ENCODE peak calls at places on chromosomes 3 and 15, in eight cellular contexts. W, J, Q, R, E, L, I and A are unnamed samples.
A peak's percentile ranks its signal among the peaks of the same experiment; 100 is the strongest.

GRCh38 chr3:176855901-176856486 is 341.3 kb downstream of the TBL1XR1 start:
- DNase-seq in W (no peak), J (no peak), Q (no peak), R (no peak), E (no peak), L (no peak), I (no peak), A (no peak)

GRCh38 chr15:74144153-74144775 is 13.9 kb downstream of the ISLR2 start:
- DNase-seq in W (no peak), J (no peak), Q (no peak), R (no peak), E (no peak), L (no peak), I (no peak), A (no peak)

GRCh38 chr3:64488938-64489337 is 198.9 kb downstream of the ADAMTS9 start:
- DNase-seq in W (no peak), J (no peak), Q (no peak), R (no peak), E (no peak), L (no peak), I (no peak), A (no peak)

GRCh38 chr15:57743424-57743823 is 36.9 kb downstream of the POLR2M start:
- DNase-seq in W (no peak), J (no peak), Q (no peak), R (no peak), E (no peak), L (no peak), I (no peak), A (no peak)

GRCh38 chr15:77569647-77570186 is 63.0 kb downstream of the LINGO1 start:
- DNase-seq in W (no peak), J (no peak), Q (peak; percentile 42), R (no peak), E (no peak), L (no peak), I (no peak), A (no peak)

GRCh38 chr15:44028349-44028748 is 166.7 kb downstream of the FRMD5 start:
- DNase-seq in W (no peak), J (no peak), Q (no peak), R (no peak), E (no peak), L (no peak), I (no peak), A (no peak)

GRCh38 chr3:197183582-197183981 is 114.8 kb downstream of the DLG1 start:
- DNase-seq in W (no peak), J (no peak), Q (no peak), R (no peak), E (no peak), L (no peak), I (no peak), A (no peak)

GRCh38 chr3:151434151-151434890 is 26.5 kb downstream of the IGSF10 start:
- DNase-seq in W (no peak), J (no peak), Q (peak; percentile 84), R (no peak), E (no peak), L (peak; percentile 69), I (peak; percentile 60), A (no peak)

GRCh38 chr3:19221081-19221480 is 72.8 kb downstream of the KCNH8 start:
- DNase-seq in W (no peak), J (no peak), Q (no peak), R (no peak), E (no peak), L (no peak), I (no peak), A (no peak)

GRCh38 chr15:67013696-67014095 is 51.7 kb upstream of the SMAD3 start:
- DNase-seq in W (peak; percentile 50), J (no peak), Q (peak; percentile 72), R (no peak), E (no peak), L (peak; percentile 33), I (no peak), A (no peak)

GRCh38 chr3:94114667-94115066 is 51.8 kb downstream of the NSUN3 start:
- DNase-seq in W (no peak), J (no peak), Q (no peak), R (no peak), E (no peak), L (no peak), I (no peak), A (no peak)

GRCh38 chr15:62940755-62941361 is 101.7 kb upstream of the TPM1 start:
- DNase-seq in W (peak; percentile 71), J (peak; percentile 89), Q (peak; percentile 88), R (no peak), E (peak; percentile 67), L (peak; percentile 80), I (peak; percentile 88), A (no peak)

GRCh38 chr15:66955871-66956585 is 109.4 kb upstream of the SMAD3 start:
- DNase-seq in W (no peak), J (no peak), Q (peak; percentile 17), R (no peak), E (no peak), L (no peak), I (peak; percentile 91), A (no peak)

GRCh38 chr3:171309906-171310359 is 150.3 kb downstream of the TNIK start:
- DNase-seq in W (no peak), J (no peak), Q (peak; percentile 74), R (no peak), E (no peak), L (peak; percentile 29), I (peak; percentile 55), A (no peak)

GRCh38 chr3:79344876-79345871 is 422.6 kb downstream of the ROBO1 start:
- DNase-seq in W (no peak), J (no peak), Q (no peak), R (no peak), E (no peak), L (no peak), I (no peak), A (no peak)

GRCh38 chr3:50204804-50205718 is at the start of gene SLC38A3:
- DNase-seq in W (peak; percentile 35), J (peak; percentile 43), Q (no peak), R (no peak), E (no peak), L (no peak), I (no peak), A (no peak)

GRCh38 chr15:79028411-79028964 is 62.1 kb downstream of the RASGRF1 start:
- DNase-seq in W (no peak), J (no peak), Q (peak; percentile 56), R (no peak), E (peak; percentile 70), L (no peak), I (peak; percentile 54), A (no peak)
- TF ChIP-seq CTCF in W (peak; percentile 83), J (peak; percentile 71), Q (peak; percentile 86), R (peak; percentile 59), E (peak; percentile 79), L (peak; percentile 74), I (peak; percentile 89), A (peak; percentile 75)

GRCh38 chr3:120820748-120821147 is 78.2 kb downstream of the GTF2E1 start:
- DNase-seq in W (no peak), J (no peak), Q (no peak), R (peak; percentile 47), E (no peak), L (no peak), I (no peak), A (no peak)

GRCh38 chr3:120823156-120823555 is 80.6 kb downstream of the GTF2E1 start:
- DNase-seq in W (no peak), J (no peak), Q (no peak), R (no peak), E (no peak), L (no peak), I (no peak), A (no peak)

GRCh38 chr3:120821426-120821825 is 78.9 kb downstream of the GTF2E1 start:
- DNase-seq in W (no peak), J (no peak), Q (no peak), R (no peak), E (no peak), L (no peak), I (no peak), A (no peak)

DNA sequence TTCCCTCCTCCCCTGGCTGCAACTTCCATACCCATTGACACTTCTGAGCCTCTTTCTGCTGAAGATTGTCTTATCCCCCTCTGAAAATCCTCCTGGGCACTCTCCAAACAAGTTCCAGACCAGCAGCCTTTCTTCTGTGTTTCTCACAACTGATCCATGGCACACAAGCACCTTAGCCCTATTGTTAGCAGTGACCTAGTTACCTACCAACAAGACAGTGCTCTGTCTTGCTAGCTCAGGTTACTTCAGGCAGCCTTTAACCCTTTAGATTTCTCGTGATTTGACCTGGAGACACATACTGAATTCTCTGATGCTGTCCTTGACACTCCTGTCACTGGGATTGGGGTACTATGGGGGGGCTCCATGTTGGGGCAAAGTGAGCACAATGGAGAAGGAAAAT is 82.1 kb downstream of the GTF2E1 start:
- DNase-seq in W (no peak), J (no peak), Q (no peak), R (no peak), E (no peak), L (no peak), I (no peak), A (no peak)
- H3K27ac ChIP-seq in W (no peak overlapping the region), J (no peak overlapping the region), Q (no peak overlapping the region), R (no peak overlapping the region), E (no peak overlapping the region), L (no peak overlapping the region), I (no peak overlapping the region), A (no peak overlapping the region)

DNA sequence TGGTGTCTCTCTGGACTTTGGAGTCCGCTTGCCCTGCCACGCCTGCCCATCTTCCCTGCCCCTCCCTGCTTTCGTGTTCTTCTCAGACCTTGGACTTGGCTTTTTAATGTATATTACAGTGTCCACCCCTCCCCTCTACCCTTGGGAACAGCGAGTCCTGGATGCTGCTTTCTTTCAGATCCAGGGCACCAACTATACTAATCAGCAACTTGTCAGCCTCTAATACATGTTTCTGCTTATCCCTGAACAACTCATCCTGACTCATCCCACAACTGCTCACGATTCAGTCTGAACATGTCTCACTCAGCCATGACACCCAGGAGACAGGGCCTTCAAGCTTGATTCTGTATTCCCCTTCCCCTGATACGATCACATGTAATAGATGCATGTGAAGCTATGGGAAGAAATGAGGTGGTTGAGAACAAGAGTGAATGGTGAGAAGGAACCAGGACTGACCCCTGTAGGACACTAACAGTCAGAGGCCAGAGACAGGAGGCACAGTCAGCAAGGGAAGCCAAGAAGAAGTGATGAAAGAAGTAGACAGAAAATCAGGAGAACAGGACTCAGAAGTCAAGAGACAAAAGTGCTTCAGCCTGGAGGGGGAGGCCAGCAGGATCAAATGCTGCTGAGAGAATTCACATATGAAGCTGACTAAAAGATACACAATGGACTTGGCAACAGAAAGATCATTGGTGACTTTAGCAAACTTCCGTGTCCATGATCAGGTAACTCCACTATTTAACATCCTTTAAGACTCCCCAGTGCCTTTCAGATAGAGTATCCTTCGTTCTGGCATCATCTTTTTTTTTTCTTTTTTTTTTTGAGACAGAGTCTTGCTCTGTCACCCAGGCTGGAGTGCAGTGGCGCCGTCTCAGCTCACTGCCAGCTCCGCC is 35.4 kb downstream of the BCL2L10 start:
- DNase-seq in W (no peak), J (no peak), Q (peak; percentile 50), R (peak; percentile 71), E (no peak), L (no peak), I (peak; percentile 93), A (no peak)
- TF ChIP-seq CTCF in W (no peak), J (no peak), Q (peak; percentile 12), R (no peak), E (no peak), L (peak; percentile 18), I (no peak), A (no peak)

DNA sequence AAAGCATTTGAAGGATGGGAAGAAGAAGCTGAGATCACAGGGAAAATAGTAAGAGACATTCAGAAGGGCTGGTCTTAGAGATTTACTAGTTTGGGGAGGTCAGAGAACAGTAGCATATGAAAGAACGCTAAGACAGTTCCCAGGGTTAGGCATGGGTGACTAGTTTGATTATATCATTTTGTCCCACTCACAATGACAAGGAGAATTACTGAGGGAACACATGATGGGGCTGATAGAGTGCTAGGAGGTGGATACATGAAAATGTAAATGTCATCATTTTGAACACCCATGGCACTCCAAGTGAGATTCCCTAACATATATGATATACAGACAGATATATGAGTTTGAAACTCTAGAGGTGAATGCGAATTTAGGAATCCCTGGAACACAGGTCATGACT is 9.3 kb upstream of the TARS3 start:
- DNase-seq in W (no peak), J (no peak), Q (no peak), R (no peak), E (no peak), L (no peak), I (no peak), A (no peak)
- H3K27ac ChIP-seq in W (no peak overlapping the region), J (no peak overlapping the region), Q (no peak overlapping the region), R (no peak overlapping the region), E (no peak overlapping the region), L (no peak overlapping the region), I (no peak overlapping the region), A (no peak overlapping the region)